ENCODE peak calls at places on chromosomes 12 and 14, in ten cellular contexts. One of them, this sample, is unnamed. For H3K36me3, the result is how much of the 10 kb centered on the place peaks cover.

GRCh38 chr12:70002912-70003255 is 177.9 kb downstream of the MYRFL start:
- DNase-seq in upper lobe of left lung: no peak
- DNase-seq in neuronal stem cell: no peak
- DNase-seq in left ventricle myocardium inferior: no peak
- DNase-seq in HCT116: no peak
- DNase-seq in GM23248: no peak
- DNase-seq in CD8-positive, alpha-beta memory T cell: no peak
- DNase-seq in lung: no peak
- DNase-seq in aorta: no peak
- DNase-seq in CD4-positive, alpha-beta memory T cell: no peak
- DNase-seq in this sample: no peak

GRCh38 chr12:120357104-120357503 is 11.9 kb downstream of the MSI1 start:
- DNase-seq in HCT116: no peak
- DNase-seq in aorta: no peak
- DNase-seq in neuronal stem cell: no peak
- DNase-seq in left ventricle myocardium inferior: no peak
- DNase-seq in lung: no peak
- DNase-seq in CD4-positive, alpha-beta memory T cell: no peak
- DNase-seq in CD8-positive, alpha-beta memory T cell: no peak
- DNase-seq in GM23248: no peak
- DNase-seq in upper lobe of left lung: no peak
- DNase-seq in this sample: no peak

GRCh38 chr14:36973806-36974442 is 198.5 kb downstream of the SLC25A21 start:
- DNase-seq in left ventricle myocardium inferior: no peak
- DNase-seq in GM23248: peak
- DNase-seq in aorta: no peak
- DNase-seq in CD8-positive, alpha-beta memory T cell: no peak
- DNase-seq in upper lobe of left lung: no peak
- DNase-seq in HCT116: no peak
- DNase-seq in CD4-positive, alpha-beta memory T cell: no peak
- DNase-seq in lung: no peak
- DNase-seq in neuronal stem cell: no peak
- DNase-seq in this sample: no peak

GRCh38 chr12:49301759-49302158 is 6.8 kb downstream of the PRPH start:
- DNase-seq in neuronal stem cell: no peak
- DNase-seq in lung: no peak
- DNase-seq in CD8-positive, alpha-beta memory T cell: no peak
- DNase-seq in upper lobe of left lung: no peak
- DNase-seq in GM23248: no peak
- DNase-seq in CD4-positive, alpha-beta memory T cell: no peak
- DNase-seq in left ventricle myocardium inferior: no peak
- DNase-seq in HCT116: no peak
- DNase-seq in aorta: no peak
- DNase-seq in this sample: no peak

GRCh38 chr12:45587877-45588530 is 141.5 kb upstream of the ARID2 start:
- DNase-seq in CD4-positive, alpha-beta memory T cell: no peak
- DNase-seq in lung: no peak
- DNase-seq in aorta: no peak
- DNase-seq in upper lobe of left lung: no peak
- DNase-seq in HCT116: no peak
- DNase-seq in neuronal stem cell: no peak
- DNase-seq in GM23248: no peak
- DNase-seq in CD8-positive, alpha-beta memory T cell: no peak
- DNase-seq in left ventricle myocardium inferior: no peak
- DNase-seq in this sample: no peak

GRCh38 chr12:65878540-65878939 is 54.3 kb downstream of the HMGA2 start:
- DNase-seq in left ventricle myocardium inferior: no peak
- DNase-seq in upper lobe of left lung: no peak
- DNase-seq in lung: no peak
- DNase-seq in neuronal stem cell: no peak
- DNase-seq in HCT116: no peak
- DNase-seq in aorta: no peak
- DNase-seq in CD4-positive, alpha-beta memory T cell: no peak
- DNase-seq in GM23248: peak
- DNase-seq in CD8-positive, alpha-beta memory T cell: no peak
- DNase-seq in this sample: no peak

GRCh38 chr12:94721173-94721572 is 70.8 kb upstream of the TMCC3 start:
- DNase-seq in CD8-positive, alpha-beta memory T cell: no peak
- DNase-seq in upper lobe of left lung: no peak
- DNase-seq in left ventricle myocardium inferior: no peak
- DNase-seq in HCT116: no peak
- DNase-seq in GM23248: no peak
- DNase-seq in lung: no peak
- DNase-seq in aorta: no peak
- DNase-seq in neuronal stem cell: no peak
- DNase-seq in CD4-positive, alpha-beta memory T cell: no peak
- DNase-seq in this sample: no peak

GRCh38 chr14:23154876-23155587 is 28.4 kb downstream of the SLC7A8 start:
- DNase-seq in GM23248: peak
- DNase-seq in upper lobe of left lung: peak
- DNase-seq in aorta: peak
- DNase-seq in left ventricle myocardium inferior: peak
- DNase-seq in neuronal stem cell: no peak
- DNase-seq in CD4-positive, alpha-beta memory T cell: no peak
- DNase-seq in HCT116: no peak
- DNase-seq in CD8-positive, alpha-beta memory T cell: no peak
- DNase-seq in lung: peak
- DNase-seq in this sample: no peak

GRCh38 chr12:55728185-55728931 is 451 bp downstream of the CD63 start:
- DNase-seq in left ventricle myocardium inferior: peak
- DNase-seq in GM23248: peak
- DNase-seq in upper lobe of left lung: peak
- DNase-seq in HCT116: no peak
- DNase-seq in CD8-positive, alpha-beta memory T cell: no peak
- DNase-seq in aorta: peak
- DNase-seq in CD4-positive, alpha-beta memory T cell: no peak
- DNase-seq in lung: peak
- DNase-seq in neuronal stem cell: no peak
- DNase-seq in this sample: no peak

GRCh38 chr12:16609140-16609539 is 3.2 kb upstream of the LMO3 start:
- DNase-seq in left ventricle myocardium inferior: no peak
- DNase-seq in upper lobe of left lung: no peak
- DNase-seq in neuronal stem cell: no peak
- DNase-seq in CD4-positive, alpha-beta memory T cell: no peak
- DNase-seq in lung: no peak
- DNase-seq in CD8-positive, alpha-beta memory T cell: no peak
- DNase-seq in aorta: no peak
- DNase-seq in HCT116: no peak
- DNase-seq in GM23248: no peak
- DNase-seq in this sample: no peak

GRCh38 chr14:63895510-63895909 is 42.7 kb downstream of the SYNE2 start:
- DNase-seq in GM23248: no peak
- DNase-seq in CD4-positive, alpha-beta memory T cell: no peak
- DNase-seq in CD8-positive, alpha-beta memory T cell: no peak
- DNase-seq in HCT116: no peak
- DNase-seq in left ventricle myocardium inferior: no peak
- DNase-seq in aorta: no peak
- DNase-seq in neuronal stem cell: no peak
- DNase-seq in upper lobe of left lung: no peak
- DNase-seq in lung: no peak
- DNase-seq in this sample: no peak

GRCh38 chr14:25041898-25042297 is 8.0 kb downstream of the STXBP6 start:
- DNase-seq in aorta: no peak
- DNase-seq in lung: no peak
- DNase-seq in CD8-positive, alpha-beta memory T cell: no peak
- DNase-seq in GM23248: no peak
- DNase-seq in CD4-positive, alpha-beta memory T cell: no peak
- DNase-seq in upper lobe of left lung: no peak
- DNase-seq in HCT116: no peak
- DNase-seq in neuronal stem cell: no peak
- DNase-seq in left ventricle myocardium inferior: no peak
- DNase-seq in this sample: no peak

GRCh38 chr14:64774272-64774671 is 70.0 kb downstream of the PLEKHG3 start:
- DNase-seq in neuronal stem cell: no peak
- DNase-seq in left ventricle myocardium inferior: no peak
- DNase-seq in GM23248: no peak
- DNase-seq in aorta: no peak
- DNase-seq in upper lobe of left lung: no peak
- DNase-seq in CD4-positive, alpha-beta memory T cell: no peak
- DNase-seq in lung: no peak
- DNase-seq in CD8-positive, alpha-beta memory T cell: no peak
- DNase-seq in HCT116: no peak
- DNase-seq in this sample: no peak

DNA sequence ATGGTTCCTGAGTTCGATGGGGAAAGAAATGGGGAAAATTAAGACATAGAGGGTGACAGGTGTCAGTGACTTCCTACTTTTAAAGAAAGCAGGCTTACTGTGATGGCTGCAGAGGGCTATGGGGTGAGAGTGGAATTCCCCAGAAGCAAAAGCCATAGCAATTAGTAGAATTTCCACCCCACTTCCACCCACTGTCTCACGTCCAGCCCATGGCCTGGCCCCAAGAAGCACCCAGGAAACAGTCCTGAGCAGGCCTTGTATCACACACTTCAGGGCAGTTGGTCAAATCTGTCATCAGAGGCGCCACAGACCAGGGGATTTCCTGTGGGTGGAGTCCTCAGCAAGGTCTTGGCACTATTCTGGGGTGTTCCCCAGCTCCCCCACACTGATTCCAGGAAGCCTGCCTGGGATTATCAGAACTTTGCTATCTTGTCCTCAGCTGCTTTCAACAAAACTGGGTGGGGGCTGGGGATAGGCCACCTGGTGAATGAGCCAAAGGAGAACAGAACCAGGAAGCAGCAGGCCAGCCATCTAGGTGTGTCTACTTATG is 120.1 kb upstream of the CCND2 start:
- DNase-seq in HCT116: no peak
- DNase-seq in CD4-positive, alpha-beta memory T cell: no peak
- DNase-seq in upper lobe of left lung: peak
- DNase-seq in neuronal stem cell: no peak
- DNase-seq in left ventricle myocardium inferior: no peak
- DNase-seq in lung: no peak
- DNase-seq in GM23248: no peak
- DNase-seq in aorta: no peak
- DNase-seq in CD8-positive, alpha-beta memory T cell: no peak
- DNase-seq in this sample: no peak
- H3K36me3 ChIP-seq in HCT116: under half
- H3K36me3 ChIP-seq in CD4-positive, alpha-beta memory T cell: under half
- H3K36me3 ChIP-seq in upper lobe of left lung: under half
- H3K36me3 ChIP-seq in neuronal stem cell: under half
- H3K36me3 ChIP-seq in left ventricle myocardium inferior: under half
- H3K36me3 ChIP-seq in lung: under half
- H3K36me3 ChIP-seq in GM23248: under half
- H3K36me3 ChIP-seq in aorta: under half
- H3K36me3 ChIP-seq in CD8-positive, alpha-beta memory T cell: under half
- H3K36me3 ChIP-seq in this sample: under half

GRCh38 chr12:122097641-122098364 is 19.2 kb downstream of the MLXIP start:
- DNase-seq in aorta: no peak
- DNase-seq in neuronal stem cell: no peak
- DNase-seq in lung: peak
- DNase-seq in CD4-positive, alpha-beta memory T cell: no peak
- DNase-seq in HCT116: no peak
- DNase-seq in GM23248: no peak
- DNase-seq in upper lobe of left lung: peak
- DNase-seq in left ventricle myocardium inferior: peak
- DNase-seq in CD8-positive, alpha-beta memory T cell: no peak
- DNase-seq in this sample: no peak
- H3K27ac ChIP-seq in aorta: no peak
- H3K27ac ChIP-seq in neuronal stem cell: no peak
- H3K27ac ChIP-seq in lung: peak
- H3K27ac ChIP-seq in CD4-positive, alpha-beta memory T cell: no peak
- H3K27ac ChIP-seq in HCT116: no peak
- H3K27ac ChIP-seq in GM23248: peak
- H3K27ac ChIP-seq in upper lobe of left lung: peak
- H3K27ac ChIP-seq in left ventricle myocardium inferior: peak
- H3K27ac ChIP-seq in CD8-positive, alpha-beta memory T cell: peak
- H3K27ac ChIP-seq in this sample: no peak

DNA sequence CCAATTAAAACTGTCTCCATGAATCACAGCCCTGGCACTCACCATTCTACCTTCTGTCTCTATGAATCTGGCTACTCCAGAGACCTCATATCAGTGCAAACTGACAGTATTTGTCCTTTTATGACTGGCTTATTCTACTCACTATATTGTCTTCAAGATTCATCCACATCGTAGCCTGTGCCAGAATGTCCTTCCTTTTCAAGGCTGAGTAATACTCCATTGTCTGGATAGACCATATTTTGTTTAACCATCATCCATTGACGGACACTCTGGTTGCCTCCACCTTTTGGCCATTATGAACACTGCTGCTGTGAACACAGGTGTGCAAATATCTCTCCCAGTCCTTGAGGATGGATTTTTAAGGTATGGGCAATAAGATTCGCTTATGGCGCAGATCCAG is 91.6 kb upstream of the NCOR2 start:
- DNase-seq in HCT116: no peak
- DNase-seq in aorta: no peak
- DNase-seq in neuronal stem cell: no peak
- DNase-seq in GM23248: no peak
- DNase-seq in left ventricle myocardium inferior: no peak
- DNase-seq in lung: no peak
- DNase-seq in CD4-positive, alpha-beta memory T cell: no peak
- DNase-seq in upper lobe of left lung: no peak
- DNase-seq in CD8-positive, alpha-beta memory T cell: no peak
- DNase-seq in this sample: no peak
- H3K36me3 ChIP-seq in HCT116: under half
- H3K36me3 ChIP-seq in aorta: under half
- H3K36me3 ChIP-seq in neuronal stem cell: under half
- H3K36me3 ChIP-seq in GM23248: under half
- H3K36me3 ChIP-seq in left ventricle myocardium inferior: under half
- H3K36me3 ChIP-seq in lung: under half
- H3K36me3 ChIP-seq in CD4-positive, alpha-beta memory T cell: under half
- H3K36me3 ChIP-seq in upper lobe of left lung: under half
- H3K36me3 ChIP-seq in CD8-positive, alpha-beta memory T cell: under half
- H3K36me3 ChIP-seq in this sample: under half

GRCh38 chr12:26112703-26113147 is 12.1 kb downstream of the BHLHE41 start:
- DNase-seq in HCT116: no peak
- DNase-seq in left ventricle myocardium inferior: no peak
- DNase-seq in lung: no peak
- DNase-seq in aorta: no peak
- DNase-seq in CD4-positive, alpha-beta memory T cell: no peak
- DNase-seq in upper lobe of left lung: no peak
- DNase-seq in neuronal stem cell: no peak
- DNase-seq in GM23248: peak
- DNase-seq in CD8-positive, alpha-beta memory T cell: no peak
- DNase-seq in this sample: no peak

GRCh38 chr12:26106347-26106746 is 18.5 kb downstream of the BHLHE41 start:
- DNase-seq in upper lobe of left lung: no peak
- DNase-seq in CD4-positive, alpha-beta memory T cell: no peak
- DNase-seq in GM23248: no peak
- DNase-seq in neuronal stem cell: no peak
- DNase-seq in HCT116: no peak
- DNase-seq in left ventricle myocardium inferior: no peak
- DNase-seq in CD8-positive, alpha-beta memory T cell: no peak
- DNase-seq in lung: no peak
- DNase-seq in aorta: no peak
- DNase-seq in this sample: no peak

GRCh38 chr12:26112232-26112631 is 12.6 kb downstream of the BHLHE41 start:
- DNase-seq in neuronal stem cell: no peak
- DNase-seq in aorta: no peak
- DNase-seq in CD8-positive, alpha-beta memory T cell: no peak
- DNase-seq in left ventricle myocardium inferior: no peak
- DNase-seq in CD4-positive, alpha-beta memory T cell: no peak
- DNase-seq in upper lobe of left lung: no peak
- DNase-seq in HCT116: no peak
- DNase-seq in lung: no peak
- DNase-seq in GM23248: no peak
- DNase-seq in this sample: no peak

GRCh38 chr12:26109343-26109841 is 15.4 kb downstream of the BHLHE41 start:
- DNase-seq in upper lobe of left lung: no peak
- DNase-seq in HCT116: no peak
- DNase-seq in neuronal stem cell: no peak
- DNase-seq in lung: no peak
- DNase-seq in CD4-positive, alpha-beta memory T cell: no peak
- DNase-seq in GM23248: no peak
- DNase-seq in aorta: no peak
- DNase-seq in left ventricle myocardium inferior: peak
- DNase-seq in CD8-positive, alpha-beta memory T cell: no peak
- DNase-seq in this sample: no peak

GRCh38 chr12:26108915-26109314 is 15.9 kb downstream of the BHLHE41 start:
- DNase-seq in CD4-positive, alpha-beta memory T cell: no peak
- DNase-seq in lung: no peak
- DNase-seq in neuronal stem cell: no peak
- DNase-seq in left ventricle myocardium inferior: no peak
- DNase-seq in aorta: no peak
- DNase-seq in GM23248: no peak
- DNase-seq in upper lobe of left lung: no peak
- DNase-seq in HCT116: no peak
- DNase-seq in CD8-positive, alpha-beta memory T cell: no peak
- DNase-seq in this sample: no peak
- H3K27ac ChIP-seq in CD4-positive, alpha-beta memory T cell: no peak
- H3K27ac ChIP-seq in lung: no peak
- H3K27ac ChIP-seq in neuronal stem cell: no peak
- H3K27ac ChIP-seq in left ventricle myocardium inferior: peak
- H3K27ac ChIP-seq in aorta: no peak
- H3K27ac ChIP-seq in GM23248: no peak
- H3K27ac ChIP-seq in upper lobe of left lung: no peak
- H3K27ac ChIP-seq in HCT116: no peak
- H3K27ac ChIP-seq in CD8-positive, alpha-beta memory T cell: no peak
- H3K27ac ChIP-seq in this sample: no peak